ENCODE peak calls at places on chromosome 10, in five cellular contexts. A is CD8-positive, alpha-beta memory T cell; X is right atrium auricular region; J is AG08396; O is stimulated activated CD4-positive, alpha-beta T cell treated with anti-CD3 and anti-CD28 coated beads, Interleukin-12 subunit alpha, Interleukin-12 subunit beta, amount 100 ng/mL, for 48 hours. W is an unnamed sample.

GRCh38 chr10:4407783-4408182 is 418.2 kb upstream of the AKR1E2 start:
- DNase-seq in A (no peak), X (no peak), J (no peak), O (no peak), W (no peak)

GRCh38 chr10:33465747-33466146 is 131.3 kb upstream of the NRP1 start:
- DNase-seq in A (no peak), X (no peak), J (no peak), O (no peak), W (no peak)

GRCh38 chr10:98163941-98164340 is 29.5 kb downstream of the R3HCC1L start:
- DNase-seq in A (no peak), X (no peak), J (no peak), O (no peak), W (no peak)

GRCh38 chr10:96417432-96417831 is 58.6 kb upstream of the OPALIN start:
- DNase-seq in A (no peak), X (no peak), J (no peak), O (no peak), W (no peak)

GRCh38 chr10:103949728-103950127 is 17.2 kb upstream of the SLK start:
- DNase-seq in A (no peak), X (no peak), J (no peak), O (no peak), W (no peak)

GRCh38 chr10:43048301-43049051 is 28.4 kb upstream of the RET start:
- DNase-seq in A (no peak), X (no peak), J (peak; percentile 53), O (no peak), W (peak; percentile 1)

GRCh38 chr10:12531305-12531738 is 182.0 kb downstream of the CAMK1D start:
- DNase-seq in A (no peak), X (peak; percentile 51), J (no peak), O (no peak), W (no peak)

GRCh38 chr10:72322280-72323058 is 32.2 kb downstream of the DNAJB12 start:
- DNase-seq in A (no peak), X (no peak), J (no peak), O (no peak), W (no peak)

GRCh38 chr10:32951111-32951510 is 6.9 kb downstream of the ITGB1 start:
- DNase-seq in A (no peak), X (no peak), J (no peak), O (no peak), W (no peak)

GRCh38 chr10:113524120-113524519 is 28.7 kb upstream of the HABP2 start:
- DNase-seq in A (no peak), X (no peak), J (no peak), O (no peak), W (no peak)

GRCh38 chr10:73850863-73851461 is 23.4 kb downstream of the CAMK2G start:
- DNase-seq in A (no peak), X (no peak), J (peak; percentile 63), O (no peak), W (no peak)

GRCh38 chr10:52566471-52567246 is 205.9 kb downstream of the MBL2 start:
- DNase-seq in A (no peak), X (no peak), J (peak; percentile 21), O (no peak), W (no peak)

GRCh38 chr10:91378061-91378460 is 32.1 kb upstream of the HECTD2 start:
- DNase-seq in A (peak; percentile 67), X (no peak), J (no peak), O (no peak), W (no peak)

GRCh38 chr10:88971668-88972067 is 18.9 kb upstream of the FAS start:
- DNase-seq in A (no peak), X (no peak), J (no peak), O (no peak), W (no peak)

GRCh38 chr10:3336673-3337293 is 164.2 kb upstream of the PITRM1 start:
- DNase-seq in A (no peak), X (no peak), J (no peak), O (no peak), W (no peak)

GRCh38 chr10:77358666-77359065 is 278.9 kb downstream of the KCNMA1 start:
- DNase-seq in A (no peak), X (no peak), J (no peak), O (no peak), W (no peak)

GRCh38 chr10:11177926-11178453 is 160.3 kb downstream of the CELF2 start:
- DNase-seq in A (no peak), X (no peak), J (no peak), O (no peak), W (no peak)

GRCh38 chr10:117431160-117431559 is 55.9 kb upstream of the PDZD8 start:
- DNase-seq in A (no peak), X (no peak), J (no peak), O (no peak), W (no peak)

GRCh38 chr10:11242443-11243386 is 225.0 kb downstream of the CELF2 start:
- DNase-seq in A (no peak), X (no peak), J (peak; percentile 7), O (no peak), W (no peak)

GRCh38 chr10:34150103-34150502 is 665.0 kb downstream of the PARD3 start:
- DNase-seq in A (no peak), X (no peak), J (no peak), O (no peak), W (no peak)

GRCh38 chr10:123136806-123137642 is 1.3 kb downstream of the HMX3 start:
- DNase-seq in A (no peak), X (peak; percentile 56), J (peak; percentile 38), O (no peak), W (peak; percentile 47)

GRCh38 chr10:50541317-50541716 is 82.4 kb downstream of the SGMS1 start:
- DNase-seq in A (no peak), X (no peak), J (no peak), O (no peak), W (no peak)

GRCh38 chr10:10462116-10462515 is 555.6 kb upstream of the CELF2 start:
- DNase-seq in A (no peak), X (no peak), J (no peak), O (no peak), W (no peak)

GRCh38 chr10:100489388-100489787 is 26.6 kb downstream of the WNT8B start:
- DNase-seq in A (no peak), X (no peak), J (no peak), O (no peak), W (no peak)

GRCh38 chr10:101446947-101447346 is 93.0 kb downstream of the BTRC start:
- DNase-seq in A (no peak), X (no peak), J (no peak), O (no peak), W (no peak)

GRCh38 chr10:48750019-48750418 is 65.3 kb downstream of the WDFY4 start:
- DNase-seq in A (no peak), X (peak; percentile 47), J (no peak), O (no peak), W (no peak)

GRCh38 chr10:59708816-59709471 is 706 bp downstream of the SLC16A9 start:
- DNase-seq in A (no peak), X (no peak), J (peak; percentile 12), O (no peak), W (peak; percentile 56)

GRCh38 chr10:11875183-11875498 is 52.0 kb downstream of the PROSER2 start:
- DNase-seq in A (no peak), X (no peak), J (no peak), O (no peak), W (no peak)

GRCh38 chr10:132376394-132376851 is 20.6 kb upstream of the PWWP2B start:
- DNase-seq in A (no peak), X (no peak), J (no peak), O (no peak), W (no peak)

GRCh38 chr10:69078311-69078710 is 9.6 kb upstream of the SRGN start:
- DNase-seq in A (no peak), X (no peak), J (no peak), O (no peak), W (no peak)

GRCh38 chr10:85458274-85458673 is 908.3 kb downstream of the GRID1 start:
- DNase-seq in A (no peak), X (no peak), J (no peak), O (no peak), W (peak; percentile 34)